ENCODE peak calls at places on chromosomes 6 and 20, in six cellular contexts. C, K, J, O, S and W are unnamed samples.

GRCh38 chr6:54428437-54428836 is 120.2 kb downstream of the TINAG start:
- DNase-seq in S (no peak), K (peak; percentile 8), O (no peak), C (no peak), J (no peak), W (no peak)

GRCh38 chr20:14986026-14986655 is 648.7 kb upstream of the FLRT3 start:
- DNase-seq in C (peak; percentile 90), O (peak; percentile 49), S (no peak), K (no peak), J (peak; percentile 16), W (peak; percentile 94)

GRCh38 chr6:12266571-12266970 is 23.6 kb upstream of the EDN1 start:
- DNase-seq in J (no peak), K (no peak), O (no peak), C (no peak), S (no peak), W (no peak)

GRCh38 chr6:53154794-53155193 is 6.2 kb upstream of the GCM1 start:
- DNase-seq in C (no peak), J (no peak), K (no peak), O (no peak), S (no peak), W (no peak)

GRCh38 chr20:32909896-32910571 is 51.3 kb downstream of the EFCAB8 start:
- DNase-seq in S (no peak), K (no peak), J (no peak), C (no peak), O (no peak), W (no peak)

GRCh38 chr6:111764238-111765182 is 108.7 kb downstream of the FYN start:
- DNase-seq in S (no peak), C (no peak), O (peak; percentile 22), K (peak; percentile 66), J (no peak), W (no peak)

GRCh38 chr6:15574023-15574422 is 88.8 kb downstream of the DTNBP1 start:
- DNase-seq in C (no peak), K (no peak), O (no peak), J (no peak), S (no peak), W (no peak)

GRCh38 chr6:133341607-133342158 is 100.5 kb downstream of the EYA4 start:
- DNase-seq in K (no peak), O (no peak), S (no peak), C (no peak), J (no peak), W (no peak)

GRCh38 chr20:17961600-17961965 is 7.0 kb downstream of the SNX5 start:
- DNase-seq in J (no peak), S (no peak), C (no peak), K (no peak), O (no peak), W (no peak)

GRCh38 chr6:38055210-38055609 is 235.7 kb downstream of the ZFAND3 start:
- DNase-seq in J (no peak), O (no peak), C (no peak), K (no peak), S (no peak), W (no peak)

GRCh38 chr6:49233483-49233882 is 229.6 kb downstream of the MMUT start:
- DNase-seq in K (no peak), C (no peak), O (no peak), S (no peak), J (no peak), W (no peak)

GRCh38 chr6:63441266-63441956 is 121.6 kb upstream of the LGSN start:
- DNase-seq in S (no peak), C (no peak), O (no peak), K (no peak), J (no peak), W (no peak)

GRCh38 chr6:148021715-148022114 is 320.9 kb upstream of the SASH1 start:
- DNase-seq in O (no peak), K (no peak), J (no peak), S (no peak), C (peak; percentile 27), W (no peak)

GRCh38 chr20:34943808-34944568 is 11.6 kb downstream of the GSS start:
- DNase-seq in O (peak; percentile 31), J (no peak), S (no peak), K (no peak), C (no peak), W (no peak)

GRCh38 chr20:24423291-24423690 is 46.1 kb upstream of the SYNDIG1 start:
- DNase-seq in O (no peak), C (no peak), S (no peak), K (no peak), J (no peak), W (no peak)

GRCh38 chr6:135182120-135182992 is 1.2 kb downstream of the MYB start:
- DNase-seq in C (peak; percentile 60), O (no peak), J (no peak), K (no peak), S (no peak), W (peak; percentile 31)

GRCh38 chr6:42306439-42307140 is 88.9 kb upstream of the MRPS10 start:
- DNase-seq in J (no peak), O (no peak), K (no peak), C (no peak), S (no peak), W (no peak)

GRCh38 chr20:2315440-2315778 is 19.6 kb downstream of the TGM3 start:
- DNase-seq in O (no peak), J (no peak), S (no peak), C (no peak), K (no peak), W (no peak)

GRCh38 chr6:112007805-112008204 is 46.1 kb upstream of the CCN6 start:
- DNase-seq in C (no peak), S (no peak), O (no peak), K (no peak), J (peak; percentile 27), W (no peak)

GRCh38 chr20:62743777-62744317 is 35.2 kb downstream of the NTSR1 start:
- DNase-seq in K (no peak), J (no peak), O (no peak), S (peak; percentile 5), C (no peak), W (no peak)

GRCh38 chr20:3681931-3682820 is at the start of gene ADAM33:
- DNase-seq in O (no peak), S (peak; percentile 64), C (peak; percentile 36), J (peak; percentile 63), K (no peak), W (peak; percentile 36)

GRCh38 chr20:60851826-60852704 is 400.0 kb upstream of the CDH4 start:
- DNase-seq in O (no peak), C (no peak), S (no peak), K (no peak), J (no peak), W (no peak)
- TF ChIP-seq CTCF in O (no peak), C (no peak), S (peak; percentile 55), K (no peak), J (no peak), W (no peak)

GRCh38 chr6:33205172-33206026 is 944 bp downstream of the HSD17B8 start:
- DNase-seq in C (no peak), S (no peak), O (no peak), J (no peak), K (no peak), W (no peak)
- TF ChIP-seq CTCF in C (no peak), S (no peak), O (no peak), J (no peak), K (peak; percentile 29), W (no peak)

GRCh38 chr20:55140631-55141030 is 665.2 kb downstream of the DOK5 start:
- DNase-seq in K (no peak), J (no peak), C (no peak), S (no peak), O (no peak), W (no peak)

GRCh38 chr20:55143605-55144004 is 668.2 kb downstream of the DOK5 start:
- DNase-seq in S (no peak), K (no peak), J (no peak), O (no peak), C (no peak), W (no peak)

GRCh38 chr20:55139173-55139765 is 663.9 kb downstream of the DOK5 start:
- DNase-seq in S (no peak), J (no peak), O (no peak), K (no peak), C (no peak), W (no peak)

DNA sequence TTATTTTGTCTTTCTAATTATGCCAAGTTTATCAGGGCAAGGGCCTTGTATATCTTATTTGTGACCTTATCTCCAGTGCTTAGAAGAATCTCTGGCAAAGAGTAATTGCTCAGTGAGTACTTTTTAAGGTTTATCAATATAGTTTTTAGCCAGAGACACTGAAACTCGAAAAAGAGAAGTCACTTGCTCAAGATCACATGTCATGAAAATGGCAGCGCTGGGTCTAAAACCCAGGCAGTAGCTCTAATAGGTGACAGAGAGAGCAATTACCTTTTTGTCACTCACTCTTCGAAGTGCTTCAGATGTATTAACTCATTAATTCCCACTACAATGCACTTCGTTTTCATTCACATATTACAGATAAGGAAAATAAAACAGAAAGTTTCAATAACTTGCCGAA is 667.5 kb downstream of the DOK5 start:
- DNase-seq in J (no peak), K (no peak), S (no peak), O (no peak), C (no peak), W (no peak)
- TF ChIP-seq CTCF in J (no peak), K (no peak), S (no peak), O (no peak), C (no peak), W (no peak)

DNA sequence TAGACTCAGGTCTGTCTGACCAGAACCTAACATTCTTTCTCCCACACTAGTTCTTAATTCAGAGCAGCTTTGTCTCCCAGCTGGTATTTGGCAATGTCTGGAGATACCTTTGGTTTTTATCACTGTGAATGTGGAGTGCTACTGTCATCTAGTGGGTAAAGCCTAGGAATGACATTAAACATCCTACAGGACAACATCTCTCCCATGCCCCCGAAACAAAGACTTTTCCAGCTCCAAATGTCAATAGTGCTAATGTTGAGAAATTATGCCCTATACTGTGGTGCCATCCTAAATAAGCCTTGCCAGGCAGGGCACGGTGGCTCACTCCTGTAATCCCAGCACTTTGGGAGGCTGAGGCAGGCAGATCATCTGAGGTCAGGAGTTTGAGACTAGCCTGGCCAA is 4.2 kb upstream of the TTPAL start:
- DNase-seq in K (no peak), O (no peak), J (no peak), C (no peak), S (no peak), W (no peak)
- TF ChIP-seq CTCF in K (no peak), O (no peak), J (no peak), C (peak; percentile 36), S (peak; percentile 57), W (no peak)

DNA sequence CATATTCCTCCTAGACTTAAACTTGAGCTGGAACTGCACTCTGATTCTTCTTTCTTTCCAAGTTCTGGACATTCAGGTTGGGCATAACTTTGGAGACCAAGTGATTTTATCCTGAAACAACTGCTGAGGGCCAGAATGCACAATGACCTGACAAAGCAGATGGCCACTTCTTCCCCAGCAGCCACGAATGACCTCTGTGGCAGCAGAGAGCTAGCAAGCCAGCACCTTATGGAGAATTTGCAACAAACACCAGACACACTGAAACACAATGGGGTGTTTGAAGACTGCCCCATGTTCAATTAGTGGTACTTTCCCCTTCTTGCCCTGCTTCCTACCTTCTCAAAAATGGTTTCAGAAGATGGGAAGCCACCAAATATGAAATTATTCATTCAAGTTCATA is 4.2 kb upstream of the TENT5A start:
- DNase-seq in J (no peak), S (no peak), O (no peak), K (no peak), C (no peak), W (no peak)
- TF ChIP-seq CTCF in J (no peak), S (no peak), O (no peak), K (no peak), C (no peak), W (no peak)